ENCODE peak calls at places on chromosome 1, in nine cellular contexts. H is NCI-H2029 treated with DMSO at 0.1 percent for 48 hours; X is NCI-H1048; S is occipital lobe; Z is stimulated activated CD4-positive, alpha-beta T cell treated with anti-CD3 and anti-CD28 coated beads, Interleukin-4, amount 100 ng/mL, for 48 hours; G is HCEC 1CT; C is endothelial cell; K is left colon; A is activated T-helper 9 cell treated with anti-CD3 and anti-CD28 coated beads, Interleukin-2, amount 50 U/mL, for 16 hours. L is an unnamed sample.

GRCh38 chr1:50329332-50329932 is 93.8 kb downstream of the DMRTA2 start:
- DNase-seq in H (peak; percentile 39), X (no peak), S (no peak), Z (no peak), G (no peak), C (no peak), K (peak; percentile 69), A (no peak), L (no peak)

GRCh38 chr1:229759037-229759435 is 133.0 kb downstream of the URB2 start:
- DNase-seq in H (no peak), X (no peak), S (no peak), Z (no peak), G (peak; percentile 62), C (no peak), K (no peak), A (no peak), L (no peak)

GRCh38 chr1:28893403-28894102 is 20.8 kb upstream of the EPB41 start:
- DNase-seq in H (no peak), X (no peak), S (no peak), Z (no peak), G (peak; percentile 35), C (no peak), K (no peak), A (no peak), L (peak; percentile 22)

GRCh38 chr1:153460551-153460950 is at the start of gene S100A7:
- DNase-seq in H (no peak), X (no peak), S (no peak), Z (no peak), G (no peak), C (no peak), K (no peak), A (no peak), L (no peak)

GRCh38 chr1:186250529-186250928 is 124.5 kb downstream of the TPR start:
- DNase-seq in H (no peak), X (no peak), S (no peak), Z (no peak), G (no peak), C (no peak), K (no peak), A (no peak), L (no peak)

GRCh38 chr1:84146375-84147032 is 2.4 kb downstream of the PRKACB start:
- DNase-seq in H (no peak), X (no peak), S (no peak), Z (no peak), G (peak; percentile 82), C (no peak), K (no peak), A (no peak), L (peak; percentile 29)

GRCh38 chr1:176149939-176150807 is 56.9 kb downstream of the COP1 start:
- DNase-seq in H (no peak), X (no peak), S (no peak), Z (no peak), G (no peak), C (no peak), K (no peak), A (no peak), L (no peak)

GRCh38 chr1:22636927-22637326 is 499 bp downstream of the C1QA start:
- DNase-seq in H (no peak), X (no peak), S (no peak), Z (no peak), G (no peak), C (no peak), K (no peak), A (no peak), L (no peak)

GRCh38 chr1:167223144-167224103 is 2.7 kb downstream of the POU2F1 start:
- DNase-seq in H (no peak), X (no peak), S (no peak), Z (no peak), G (peak; percentile 57), C (no peak), K (no peak), A (no peak), L (no peak)

GRCh38 chr1:41021526-41022308 is at the start of gene SLFNL1:
- DNase-seq in H (peak; percentile 97), X (no peak), S (no peak), Z (no peak), G (peak; percentile 75), C (no peak), K (no peak), A (no peak), L (no peak)

GRCh38 chr1:182667848-182668505 is 16.4 kb downstream of the RGS8 start:
- DNase-seq in H (no peak), X (no peak), S (no peak), Z (no peak), G (no peak), C (no peak), K (no peak), A (no peak), L (no peak)

GRCh38 chr1:181189691-181190361 is 101.3 kb downstream of the IER5 start:
- DNase-seq in H (no peak), X (peak; percentile 11), S (peak; percentile 47), Z (peak; percentile 61), G (peak; percentile 20), C (peak; percentile 93), K (peak; percentile 45), A (peak; percentile 62), L (peak; percentile 44)

GRCh38 chr1:172040466-172040865 is 199.2 kb downstream of the DNM3 start:
- DNase-seq in H (no peak), X (no peak), S (no peak), Z (no peak), G (peak; percentile 34), C (no peak), K (no peak), A (no peak), L (no peak)

GRCh38 chr1:61081637-61082335 is 575 bp upstream of the NFIA start:
- DNase-seq in H (peak; percentile 86), X (peak; percentile 54), S (peak; percentile 29), Z (peak; percentile 53), G (peak; percentile 75), C (peak; percentile 53), K (peak; percentile 65), A (peak; percentile 56), L (peak; percentile 32)

GRCh38 chr1:23801876-23802275 is 1.3 kb upstream of the GALE start:
- DNase-seq in H (no peak), X (no peak), S (no peak), Z (no peak), G (no peak), C (no peak), K (no peak), A (no peak), L (no peak)

GRCh38 chr1:1920608-1921458 is 1.8 kb upstream of the TMEM52 start:
- DNase-seq in H (no peak), X (no peak), S (no peak), Z (no peak), G (no peak), C (peak; percentile 15), K (peak; percentile 26), A (no peak), L (no peak)

GRCh38 chr1:9593492-9594465 is 5.1 kb downstream of the TMEM201 start:
- DNase-seq in H (peak; percentile 74), X (no peak), S (no peak), Z (peak; percentile 38), G (peak; percentile 38), C (peak; percentile 83), K (peak; percentile 48), A (no peak), L (no peak)

GRCh38 chr1:24932284-24932683 is 2.2 kb upstream of the RUNX3 start:
- DNase-seq in H (no peak), X (no peak), S (no peak), Z (peak; percentile 45), G (peak; percentile 15), C (peak; percentile 84), K (no peak), A (peak; percentile 53), L (peak; percentile 48)

GRCh38 chr1:168561989-168562388 is 14.4 kb upstream of the XCL1 start:
- DNase-seq in H (no peak), X (no peak), S (no peak), Z (no peak), G (no peak), C (no peak), K (no peak), A (no peak), L (no peak)

GRCh38 chr1:232590742-232591082 is 39.2 kb downstream of the SIPA1L2 start:
- DNase-seq in H (no peak), X (no peak), S (no peak), Z (no peak), G (no peak), C (no peak), K (no peak), A (no peak), L (no peak)

GRCh38 chr1:25590096-25590824 is 26.3 kb upstream of the MAN1C1 start:
- DNase-seq in H (no peak), X (no peak), S (no peak), Z (no peak), G (no peak), C (no peak), K (no peak), A (no peak), L (no peak)

GRCh38 chr1:233587958-233588799 is 25.7 kb upstream of the KCNK1 start:
- DNase-seq in H (no peak), X (no peak), S (no peak), Z (no peak), G (no peak), C (no peak), K (no peak), A (no peak), L (no peak)

GRCh38 chr1:1371354-1371740 is 3.7 kb downstream of the AURKAIP1 start:
- DNase-seq in H (no peak), X (no peak), S (no peak), Z (no peak), G (no peak), C (no peak), K (no peak), A (peak; percentile 38), L (peak; percentile 62)